ENCODE peak calls at places on chromosomes 6 and 20, in five cellular contexts. B, F, E, N and J are unnamed samples.
A peak's percentile ranks its signal among the peaks of the same experiment; 100 is the strongest.

GRCh38 chr6:32195652-32195901 is 3.1 kb upstream of the GPSM3 start:
- DNase-seq in E (peak; percentile 99), F (peak; percentile 99), N (peak; percentile 99), B (peak; percentile 100), J (peak; percentile 99)

GRCh38 chr6:44011350-44011925 is 115.8 kb downstream of the MRPL14 start:
- DNase-seq in F (no peak), N (no peak), E (no peak), B (no peak), J (peak; percentile 32)

GRCh38 chr6:41272591-41273175 is 13.8 kb downstream of the TREM1 start:
- DNase-seq in E (no peak), F (no peak), B (no peak), N (no peak), J (no peak)

GRCh38 chr6:83594936-83595335 is 82.6 kb downstream of the PRSS35 start:
- DNase-seq in E (no peak), B (no peak), N (no peak), F (no peak), J (no peak)

GRCh38 chr20:63233924-63234323 is 1.8 kb upstream of the BIRC7 start:
- DNase-seq in B (no peak), E (no peak), N (no peak), F (no peak), J (no peak)

GRCh38 chr6:112252571-112253504 is 1.5 kb downstream of the LAMA4 start:
- DNase-seq in F (no peak), E (no peak), N (no peak), B (no peak), J (no peak)

GRCh38 chr20:11807070-11807741 is 110.5 kb upstream of the BTBD3 start:
- DNase-seq in E (peak; percentile 72), B (no peak), F (no peak), N (no peak), J (peak; percentile 92)

GRCh38 chr6:75204222-75204958 is 1.5 kb downstream of the COL12A1 start:
- DNase-seq in N (peak; percentile 51), B (peak; percentile 76), E (peak; percentile 91), F (peak; percentile 64), J (peak; percentile 86)

GRCh38 chr20:25280051-25280573 is 32.2 kb downstream of the PYGB start:
- DNase-seq in F (peak; percentile 97), N (no peak), B (no peak), E (no peak), J (no peak)

GRCh38 chr6:161265975-161266374 is 7.9 kb downstream of the AGPAT4 start:
- DNase-seq in B (no peak), E (no peak), F (no peak), N (no peak), J (peak; percentile 27)

GRCh38 chr6:36345681-36346417 is 9.2 kb upstream of the BNIP5 start:
- DNase-seq in F (no peak), N (no peak), E (no peak), B (no peak), J (no peak)

GRCh38 chr6:126437225-126437624 is 97.3 kb downstream of the CENPW start:
- DNase-seq in B (no peak), E (no peak), F (no peak), N (no peak), J (no peak)

GRCh38 chr6:11093065-11093590 is 506 bp upstream of the SMIM13 start:
- DNase-seq in E (peak; percentile 44), B (no peak), F (peak; percentile 71), N (no peak), J (no peak)

GRCh38 chr20:846894-847278 is 13.4 kb downstream of the FAM110A start:
- DNase-seq in B (no peak), F (peak; percentile 18), E (no peak), N (peak; percentile 79), J (no peak)

GRCh38 chr6:42071881-42072583 is 21.7 kb downstream of the TAF8 start:
- DNase-seq in N (no peak), B (no peak), E (no peak), F (no peak), J (no peak)

GRCh38 chr6:75381878-75382633 is 97.5 kb upstream of the TMEM30A start:
- DNase-seq in N (no peak), E (no peak), B (no peak), F (peak; percentile 6), J (no peak)

GRCh38 chr20:61937963-61938838 is 127.5 kb downstream of the TAF4 start:
- DNase-seq in F (no peak), B (no peak), E (no peak), N (no peak), J (no peak)

GRCh38 chr6:38136547-38136946 is 317.0 kb downstream of the ZFAND3 start:
- DNase-seq in N (no peak), F (no peak), B (no peak), E (no peak), J (no peak)

GRCh38 chr20:51826372-51826771 is 24.1 kb upstream of the SALL4 start:
- DNase-seq in E (no peak), F (no peak), N (no peak), B (no peak), J (no peak)

GRCh38 chr6:42507901-42508300 is 55.9 kb upstream of the UBR2 start:
- DNase-seq in B (no peak), F (no peak), N (no peak), E (no peak), J (peak; percentile 46)

GRCh38 chr20:46767127-46767761 is 57.8 kb downstream of the SLC2A10 start:
- DNase-seq in E (peak; percentile 72), F (peak; percentile 52), N (peak; percentile 16), B (no peak), J (peak; percentile 81)

GRCh38 chr6:143223895-143224294 is 163.2 kb downstream of the AIG1 start:
- DNase-seq in E (no peak), F (no peak), N (no peak), B (peak; percentile 86), J (no peak)

GRCh38 chr6:30844118-30844535 is 40.2 kb upstream of the DDR1 start:
- DNase-seq in B (no peak), N (no peak), F (no peak), E (no peak), J (no peak)

GRCh38 chr20:5621305-5621704 is 128.9 kb upstream of the SHLD1 start:
- DNase-seq in E (peak; percentile 82), F (peak; percentile 99), B (peak; percentile 21), N (no peak), J (no peak)

GRCh38 chr6:84763397-84764331 is 734 bp downstream of the TBX18 start:
- DNase-seq in E (no peak), N (no peak), F (peak; percentile 60), B (no peak), J (no peak)

GRCh38 chr6:63427951-63428350 is 108.2 kb upstream of the LGSN start:
- DNase-seq in E (no peak), B (no peak), N (no peak), F (no peak), J (no peak)

GRCh38 chr6:82741325-82741995 is 324.2 kb downstream of the UBE3D start:
- DNase-seq in N (no peak), F (no peak), E (no peak), B (no peak), J (no peak)

GRCh38 chr6:125791151-125791819 is 525 bp downstream of the NCOA7 start:
- DNase-seq in B (peak; percentile 47), N (peak; percentile 76), E (peak; percentile 64), F (peak; percentile 41), J (peak; percentile 51)

GRCh38 chr6:41338654-41339053 is 3.2 kb downstream of the NCR2 start:
- DNase-seq in E (no peak), N (no peak), F (no peak), B (no peak), J (no peak)

GRCh38 chr6:75201901-75202672 is 3.8 kb downstream of the COL12A1 start:
- DNase-seq in B (no peak), F (peak; percentile 66), N (no peak), E (peak; percentile 56), J (no peak)

GRCh38 chr6:167737205-167737830 is 89.4 kb upstream of the AFDN start:
- DNase-seq in E (no peak), N (no peak), F (no peak), B (no peak), J (no peak)

GRCh38 chr6:52053038-52053704 is 34.2 kb downstream of the PKHD1 start:
- DNase-seq in N (no peak), B (no peak), E (no peak), F (no peak), J (no peak)

GRCh38 chr6:17865243-17865642 is 122.2 kb downstream of the KIF13A start:
- DNase-seq in E (peak; percentile 94), F (peak; percentile 14), B (no peak), N (no peak), J (peak; percentile 92)

GRCh38 chr6:43221774-43222101 is 7.5 kb downstream of the DNPH1 start:
- DNase-seq in F (no peak), B (no peak), N (no peak), E (no peak), J (no peak)

GRCh38 chr6:170296746-170297576 is 6.1 kb upstream of the DLL1 start:
- DNase-seq in F (peak; percentile 55), B (no peak), E (no peak), N (no peak), J (no peak)